ENCODE peak calls at places on chromosomes 13 and 19, in ten cellular contexts. W is activated B cell treated with CpG ODN at 0.5 μM for 24 hours; P is fibroblast of mammary gland; Z is fibroblast of pulmonary artery; A is progenitor cell of endocrine pancreas; C is GM06990; B is astrocyte of the cerebellum; O is nephron progenitor cell; N is lower lobe of right lung; S is CD8-positive, alpha-beta T cell. G is an unnamed sample.

GRCh38 chr13:59960683-59961082 is 203.0 kb downstream of the DIAPH3 start:
- DNase-seq in W (no peak), P (peak), Z (peak), A (no peak), C (no peak), B (no peak), O (no peak), N (no peak), S (no peak), G (no peak)

GRCh38 chr19:14435320-14436050 is 2.4 kb downstream of the PKN1 start:
- DNase-seq in W (no peak), P (no peak), Z (no peak), A (no peak), C (no peak), B (no peak), O (no peak), N (no peak), S (no peak), G (no peak)

GRCh38 chr13:95710313-95710712 is 33.4 kb downstream of the DNAJC3 start:
- DNase-seq in W (no peak), P (peak), Z (peak), A (no peak), C (no peak), B (peak), O (no peak), N (no peak), S (no peak), G (no peak)

GRCh38 chr19:34393629-34394028 is 10.6 kb upstream of the PDCD2L start:
- DNase-seq in W (no peak), P (no peak), Z (no peak), A (no peak), C (no peak), B (no peak), O (no peak), N (no peak), S (no peak), G (no peak)

GRCh38 chr13:61246351-61246750 is 169.3 kb downstream of the PCDH20 start:
- DNase-seq in W (no peak), P (no peak), Z (no peak), A (no peak), C (no peak), B (no peak), O (no peak), N (no peak), S (no peak), G (no peak)

GRCh38 chr19:1394252-1395193 is 6.8 kb downstream of the GAMT start:
- DNase-seq in W (no peak), P (no peak), Z (no peak), A (no peak), C (no peak), B (no peak), O (no peak), N (no peak), S (no peak), G (no peak)

GRCh38 chr13:26494591-26494990 is 62.9 kb upstream of the WASF3 start:
- DNase-seq in W (no peak), P (no peak), Z (no peak), A (no peak), C (no peak), B (no peak), O (no peak), N (no peak), S (no peak), G (no peak)

GRCh38 chr19:52190679-52191293 is 934 bp downstream of the PPP2R1A start:
- DNase-seq in W (peak), P (peak), Z (peak), A (no peak), C (peak), B (peak), O (peak), N (peak), S (no peak), G (no peak)

GRCh38 chr13:109451726-109452125 is 334.7 kb downstream of the IRS2 start:
- DNase-seq in W (no peak), P (no peak), Z (no peak), A (no peak), C (no peak), B (no peak), O (no peak), N (no peak), S (no peak), G (no peak)

GRCh38 chr13:45511310-45512147 is 46.8 kb downstream of the COG3 start:
- DNase-seq in W (no peak), P (peak), Z (peak), A (no peak), C (peak), B (peak), O (peak), N (no peak), S (no peak), G (no peak)

GRCh38 chr13:22000191-22000590 is 329.3 kb downstream of the FGF9 start:
- DNase-seq in W (no peak), P (no peak), Z (no peak), A (no peak), C (no peak), B (no peak), O (no peak), N (no peak), S (no peak), G (no peak)

GRCh38 chr19:1360126-1360817 is 23.4 kb upstream of the NDUFS7 start:
- DNase-seq in W (no peak), P (no peak), Z (no peak), A (no peak), C (no peak), B (no peak), O (no peak), N (no peak), S (no peak), G (no peak)

GRCh38 chr19:46299004-46299509 is 2.2 kb downstream of the HIF3A start:
- DNase-seq in W (no peak), P (peak), Z (peak), A (no peak), C (no peak), B (peak), O (no peak), N (peak), S (no peak), G (peak)

GRCh38 chr13:67416047-67416925 is 186.2 kb upstream of the PCDH9 start:
- DNase-seq in W (no peak), P (peak), Z (peak), A (peak), C (no peak), B (no peak), O (peak), N (peak), S (no peak), G (no peak)
- TF ChIP-seq CTCF in W (no peak), P (peak), Z (peak), A (peak), C (peak), B (peak), O (peak), N (peak), S (no peak), G (no peak)

DNA sequence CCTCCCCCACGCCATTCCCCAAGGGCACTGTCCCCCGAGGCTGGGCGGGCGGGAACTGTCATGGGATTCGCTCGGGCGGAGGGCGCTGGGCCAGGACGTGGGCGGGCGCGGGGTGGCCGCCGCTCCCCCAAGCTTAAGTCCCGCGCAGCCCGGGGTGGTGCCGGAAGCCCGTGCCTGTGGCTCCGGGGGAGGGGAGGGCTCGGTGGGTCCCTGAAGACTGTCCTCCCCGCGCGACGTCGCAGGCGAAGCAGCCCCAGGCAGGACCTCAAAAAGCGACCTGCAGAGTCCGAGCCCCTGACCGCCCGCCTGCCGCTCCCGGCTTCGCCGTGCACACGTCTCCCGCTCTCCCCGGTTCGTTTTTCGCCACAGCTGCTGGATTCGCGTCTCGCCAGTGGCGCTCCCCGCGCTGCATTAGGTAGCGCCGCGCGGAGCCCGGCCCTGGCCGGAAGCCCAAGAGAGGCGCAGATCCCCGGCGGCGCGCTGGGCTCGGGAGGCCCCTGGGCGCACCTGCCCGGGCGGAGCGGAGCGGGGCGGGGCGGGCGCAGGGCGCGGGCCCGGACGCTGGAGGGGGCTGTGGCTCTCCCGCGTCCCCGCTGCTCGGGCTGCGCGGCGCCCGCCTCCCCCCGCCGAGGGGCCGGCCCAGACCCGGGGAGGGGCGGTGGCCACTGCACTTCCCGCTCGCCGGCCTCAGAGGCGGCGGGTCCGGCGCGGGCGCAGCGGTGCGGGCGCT is at the start of gene FARP1:
- DNase-seq in W (peak), P (peak), Z (peak), A (peak), C (peak), B (no peak), O (peak), N (peak), S (no peak), G (no peak)
- TF ChIP-seq CTCF in W (no peak), P (no peak), Z (no peak), A (peak), C (no peak), B (no peak), O (no peak), N (peak), S (no peak), G (no peak)

DNA sequence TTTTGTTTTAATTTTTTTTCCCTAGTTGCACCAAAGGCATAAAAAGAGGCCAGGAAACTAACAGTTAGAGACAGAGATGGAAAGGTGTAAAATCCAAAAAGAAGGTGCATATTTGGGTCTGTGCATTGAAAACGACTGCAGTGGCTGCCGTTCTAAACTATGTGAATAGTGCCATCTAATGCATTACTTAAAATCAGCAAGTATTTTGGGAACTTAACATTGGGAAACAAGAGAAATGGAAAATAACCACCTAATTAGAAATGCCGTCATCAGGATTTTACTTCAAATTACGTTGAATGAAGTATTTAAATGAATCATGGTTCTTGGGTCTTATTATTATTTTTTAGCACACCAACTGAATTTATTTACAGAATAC is 189.5 kb upstream of the MIR17HG start:
- DNase-seq in W (no peak), P (no peak), Z (peak), A (no peak), C (no peak), B (no peak), O (no peak), N (no peak), S (no peak), G (no peak)
- TF ChIP-seq CTCF in W (no peak), P (no peak), Z (no peak), A (peak), C (no peak), B (no peak), O (no peak), N (no peak), S (no peak), G (no peak)

GRCh38 chr13:107681611-107682010 is 533.7 kb downstream of the LIG4 start:
- DNase-seq in W (no peak), P (no peak), Z (no peak), A (no peak), C (no peak), B (no peak), O (no peak), N (no peak), S (no peak), G (no peak)

GRCh38 chr13:107678075-107678689 is 537.2 kb downstream of the LIG4 start:
- DNase-seq in W (no peak), P (no peak), Z (no peak), A (no peak), C (no peak), B (no peak), O (no peak), N (no peak), S (no peak), G (no peak)

GRCh38 chr13:107675847-107676550 is 539.3 kb downstream of the LIG4 start:
- DNase-seq in W (no peak), P (no peak), Z (no peak), A (no peak), C (no peak), B (no peak), O (no peak), N (no peak), S (no peak), G (no peak)

GRCh38 chr13:107685876-107686275 is 529.5 kb downstream of the LIG4 start:
- DNase-seq in W (no peak), P (no peak), Z (no peak), A (no peak), C (no peak), B (no peak), O (no peak), N (no peak), S (no peak), G (no peak)

GRCh38 chr13:107680115-107680514 is 535.2 kb downstream of the LIG4 start:
- DNase-seq in W (no peak), P (peak), Z (no peak), A (no peak), C (no peak), B (no peak), O (no peak), N (no peak), S (no peak), G (no peak)
- TF ChIP-seq CTCF in W (no peak), P (no peak), Z (no peak), A (peak), C (no peak), B (no peak), O (no peak), N (no peak), S (no peak), G (no peak)

GRCh38 chr13:29947839-29948238 is 97.4 kb upstream of the UBL3 start:
- DNase-seq in W (no peak), P (no peak), Z (no peak), A (no peak), C (no peak), B (no peak), O (no peak), N (no peak), S (peak), G (no peak)
- TF ChIP-seq CTCF in W (no peak), P (no peak), Z (no peak), A (no peak), C (no peak), B (no peak), O (no peak), N (no peak), S (no peak), G (no peak)

GRCh38 chr13:43908156-43909126 is 28.7 kb downstream of the LACC1 start:
- DNase-seq in W (no peak), P (peak), Z (peak), A (no peak), C (no peak), B (peak), O (no peak), N (no peak), S (no peak), G (no peak)
- TF ChIP-seq CTCF in W (peak), P (peak), Z (peak), A (peak), C (peak), B (peak), O (peak), N (peak), S (peak), G (no peak)

GRCh38 chr19:47813304-47813994 is 8.3 kb upstream of the CRX start:
- DNase-seq in W (peak), P (peak), Z (peak), A (peak), C (peak), B (no peak), O (peak), N (peak), S (peak), G (peak)

GRCh38 chr19:47819841-47820244 is 1.9 kb upstream of the CRX start:
- DNase-seq in W (no peak), P (no peak), Z (no peak), A (no peak), C (no peak), B (no peak), O (peak), N (no peak), S (no peak), G (no peak)

DNA sequence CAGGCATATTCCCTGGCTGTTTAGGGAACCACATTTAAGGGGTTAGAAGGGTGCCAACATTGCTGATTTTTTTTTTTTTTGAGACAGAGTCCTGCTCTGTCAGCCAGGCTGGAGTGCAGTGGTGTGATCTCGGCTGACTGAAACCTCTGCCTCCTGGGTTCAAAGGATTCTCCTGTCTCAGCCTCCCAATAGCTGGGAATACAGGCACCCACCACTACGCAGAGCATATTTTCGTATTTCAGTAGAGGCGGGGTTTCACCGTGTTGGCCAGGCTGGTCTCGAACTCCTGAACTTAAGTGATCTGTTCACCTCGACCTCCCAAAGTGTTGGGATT is 7.8 kb upstream of the CRX start:
- DNase-seq in W (no peak), P (no peak), Z (no peak), A (no peak), C (no peak), B (no peak), O (no peak), N (no peak), S (no peak), G (no peak)
- TF ChIP-seq CTCF in W (no peak), P (no peak), Z (no peak), A (peak), C (no peak), B (no peak), O (no peak), N (no peak), S (peak), G (no peak)

GRCh38 chr19:35996777-35997176 is 1.8 kb downstream of the SDHAF1 start:
- DNase-seq in W (no peak), P (no peak), Z (no peak), A (no peak), C (no peak), B (no peak), O (no peak), N (no peak), S (no peak), G (no peak)

GRCh38 chr19:35994868-35995654 is at the start of gene SDHAF1:
- DNase-seq in W (peak), P (peak), Z (peak), A (peak), C (peak), B (peak), O (peak), N (peak), S (peak), G (peak)

GRCh38 chr19:35992902-35993765 is 1.9 kb upstream of the SDHAF1 start:
- DNase-seq in W (no peak), P (no peak), Z (no peak), A (no peak), C (no peak), B (no peak), O (no peak), N (no peak), S (no peak), G (no peak)

GRCh38 chr19:35991731-35992450 is 3.1 kb upstream of the SDHAF1 start:
- DNase-seq in W (no peak), P (no peak), Z (no peak), A (no peak), C (no peak), B (no peak), O (no peak), N (no peak), S (no peak), G (no peak)

GRCh38 chr19:35995655-35995993 is 636 bp downstream of the SDHAF1 start:
- DNase-seq in W (no peak), P (peak), Z (peak), A (no peak), C (peak), B (no peak), O (peak), N (peak), S (no peak), G (no peak)
- TF ChIP-seq CTCF in W (no peak), P (no peak), Z (no peak), A (no peak), C (no peak), B (no peak), O (no peak), N (no peak), S (no peak), G (no peak)

DNA sequence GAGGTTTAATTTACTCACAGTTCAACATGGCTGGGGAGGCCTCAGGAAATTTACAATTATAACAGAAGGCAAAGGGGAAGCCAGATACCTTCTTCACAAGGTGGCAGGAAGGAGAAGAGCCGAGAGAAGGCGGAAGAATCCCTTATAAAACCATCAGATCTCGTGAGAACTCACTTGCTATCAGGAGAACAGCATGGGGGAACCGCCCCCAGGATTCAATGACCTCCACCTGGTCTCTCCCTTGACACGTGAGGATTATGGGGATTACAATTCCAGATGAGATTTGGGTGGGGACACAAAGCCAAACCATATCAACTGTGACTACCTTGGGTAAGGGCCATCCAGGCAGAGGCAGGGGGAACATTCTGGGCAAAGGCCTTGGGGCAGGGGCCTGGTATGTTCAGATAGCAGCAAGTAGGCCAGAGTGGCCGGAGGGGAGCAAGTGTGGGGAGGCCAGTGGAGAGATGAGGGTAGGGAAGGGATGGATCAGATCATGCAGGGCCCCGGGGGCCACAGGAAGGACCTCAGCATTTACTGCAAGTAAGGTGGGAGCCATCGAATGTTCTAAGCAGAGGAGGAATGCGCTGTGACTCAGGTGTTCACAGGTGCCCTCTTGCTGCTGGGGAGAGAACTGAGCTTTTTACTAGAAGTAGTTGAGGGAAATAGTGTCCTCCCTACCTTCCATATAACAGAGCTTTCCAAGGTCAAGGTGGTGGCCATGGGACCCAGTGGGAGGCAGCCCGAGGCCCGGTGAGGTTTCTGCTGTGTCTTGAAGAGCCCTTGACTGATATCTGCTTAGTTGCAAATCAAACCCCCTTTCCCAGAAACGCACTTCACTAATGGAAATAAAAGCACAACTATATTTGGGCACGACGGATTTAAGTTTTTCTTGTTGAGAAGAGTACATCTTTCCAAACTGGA is 18.0 kb downstream of the RAB3D start:
- DNase-seq in W (no peak), P (no peak), Z (no peak), A (no peak), C (no peak), B (no peak), O (no peak), N (no peak), S (no peak), G (no peak)
- TF ChIP-seq CTCF in W (no peak), P (no peak), Z (no peak), A (peak), C (no peak), B (no peak), O (no peak), N (no peak), S (no peak), G (no peak)